ENCODE peak calls at places on chromosomes 4 and X, in ten cellular contexts. V is CD8-positive, alpha-beta memory T cell; T is epithelial cell of proximal tubule; N is GM13976; K is LHCN-M2; Z is skeletal muscle cell; Q is M059J; E is upper lobe of right lung; D is hepatocyte; G is OCI-LY7. O is an unnamed sample.

GRCh38 chr4:77025643-77026321 is 50.0 kb downstream of the CCNI start:
- DNase-seq in T (no peak), Z (no peak), V (no peak), D (no peak), K (peak; percentile 68), E (no peak), G (no peak), Q (no peak), N (peak; percentile 43), O (peak; percentile 55)

GRCh38 chr4:118740869-118741268 is 55.7 kb downstream of the METTL14 start:
- DNase-seq in N (no peak), D (peak; percentile 30), G (peak; percentile 58), T (no peak), K (no peak), Q (no peak), Z (no peak), E (no peak), V (no peak), O (peak; percentile 43)

GRCh38 chr4:39025552-39026085 is 6.6 kb downstream of the TMEM156 start:
- DNase-seq in Q (no peak), E (no peak), T (no peak), V (no peak), D (no peak), N (no peak), G (peak; percentile 24), Z (no peak), K (no peak), O (no peak)

GRCh38 chr4:122827899-122828601 is 1.4 kb downstream of the FGF2 start:
- DNase-seq in Z (no peak), T (peak; percentile 72), E (no peak), K (peak; percentile 71), V (no peak), G (peak; percentile 39), Q (peak; percentile 67), D (peak; percentile 69), N (peak; percentile 81), O (peak; percentile 58)

GRCh38 chr4:121484633-121485032 is 103.8 kb upstream of the QRFPR start:
- DNase-seq in K (peak; percentile 59), D (peak; percentile 73), T (no peak), G (peak; percentile 28), N (peak; percentile 50), Z (peak; percentile 27), V (no peak), Q (peak; percentile 59), E (peak; percentile 64), O (peak; percentile 73)

GRCh38 chr4:187908079-187908501 is 87.5 kb upstream of the ZFP42 start:
- DNase-seq in T (no peak), Z (peak; percentile 31), N (no peak), G (no peak), V (no peak), K (peak; percentile 10), E (no peak), Q (peak; percentile 56), D (no peak), O (peak; percentile 21)

GRCh38 chr4:15781427-15782095 is 3.4 kb downstream of the CD38 start:
- DNase-seq in E (no peak), G (no peak), N (no peak), D (no peak), Q (peak; percentile 57), Z (no peak), K (peak; percentile 28), T (no peak), V (no peak), O (no peak)

GRCh38 chrX:118594697-118595420 is 99.2 kb downstream of the DOCK11 start:
- DNase-seq in E (no peak), Z (no peak), Q (no peak), K (peak; percentile 16), N (no peak), D (no peak), G (no peak), V (no peak), T (no peak), O (no peak)

GRCh38 chr4:137226900-137227299 is 305.4 kb downstream of the PCDH18 start:
- DNase-seq in V (no peak), Q (peak; percentile 4), E (no peak), T (no peak), D (peak; percentile 10), K (peak; percentile 14), Z (no peak), G (no peak), N (no peak), O (no peak)

GRCh38 chrX:132497432-132497831 is 8.6 kb upstream of the MBNL3 start:
- DNase-seq in Q (no peak), D (no peak), Z (no peak), E (no peak), V (no peak), G (no peak), T (no peak), K (no peak), N (no peak), O (no peak)

GRCh38 chr4:7831330-7831729 is 108.3 kb downstream of the AFAP1 start:
- DNase-seq in Q (no peak), V (peak; percentile 17), D (no peak), G (no peak), N (peak; percentile 52), T (no peak), E (no peak), Z (peak; percentile 81), K (peak; percentile 75), O (peak; percentile 87)

GRCh38 chr4:153204247-153205027 is at the start of gene TRIM2:
- DNase-seq in T (no peak), G (no peak), K (peak; percentile 52), Z (peak; percentile 52), V (no peak), E (peak; percentile 73), D (peak; percentile 94), Q (peak; percentile 91), N (no peak), O (peak; percentile 16)

GRCh38 chr4:90317785-90318184 is 190.6 kb downstream of the CCSER1 start:
- DNase-seq in Q (peak; percentile 95), D (no peak), Z (peak; percentile 87), G (no peak), V (no peak), K (peak; percentile 96), T (peak; percentile 18), N (no peak), E (no peak), O (peak; percentile 63)

GRCh38 chr4:93183589-93183988 is 645.0 kb upstream of the ATOH1 start:
- DNase-seq in D (no peak), K (no peak), V (no peak), Z (no peak), Q (peak; percentile 7), N (no peak), T (no peak), G (no peak), E (no peak), O (no peak)

GRCh38 chr4:10239982-10240654 is 123.5 kb upstream of the WDR1 start:
- DNase-seq in Z (no peak), Q (no peak), D (no peak), N (no peak), K (no peak), V (no peak), E (no peak), G (no peak), T (no peak), O (no peak)

GRCh38 chr4:88908003-88908402 is 149.0 kb downstream of the FAM13A start:
- DNase-seq in V (no peak), Q (no peak), D (no peak), Z (no peak), T (no peak), N (no peak), G (no peak), K (peak; percentile 77), E (no peak), O (no peak)

GRCh38 chr4:7699040-7699439 is 240.6 kb downstream of the AFAP1 start:
- DNase-seq in N (no peak), D (peak; percentile 26), E (no peak), Q (peak; percentile 79), K (peak; percentile 21), G (no peak), T (no peak), V (no peak), Z (peak; percentile 68), O (peak; percentile 95)

GRCh38 chr4:107564326-107564725 is 155.7 kb downstream of the PAPSS1 start:
- DNase-seq in T (no peak), E (no peak), Q (peak; percentile 7), D (no peak), N (no peak), V (no peak), K (peak; percentile 65), Z (peak; percentile 20), G (no peak), O (peak; percentile 84)

GRCh38 chr4:1201851-1202525 is 29.6 kb upstream of the SPON2 start:
- DNase-seq in E (peak; percentile 75), Z (peak; percentile 91), G (peak; percentile 54), N (no peak), K (peak; percentile 64), D (peak; percentile 69), T (no peak), Q (no peak), V (peak; percentile 80), O (peak; percentile 88)

GRCh38 chr4:144514736-144515135 is 131.2 kb upstream of the HHIP start:
- DNase-seq in T (no peak), V (no peak), N (no peak), E (no peak), Q (no peak), K (no peak), D (no peak), Z (no peak), G (no peak), O (no peak)

GRCh38 chr4:113809313-113809712 is 47.8 kb upstream of the CAMK2D start:
- DNase-seq in E (peak; percentile 63), D (no peak), T (no peak), K (peak; percentile 78), N (no peak), Q (peak; percentile 28), V (no peak), Z (no peak), G (no peak), O (peak; percentile 39)

GRCh38 chr4:10983274-10983673 is 298.7 kb upstream of the CLNK start:
- DNase-seq in K (peak; percentile 5), D (peak; percentile 29), E (no peak), Q (no peak), V (no peak), G (peak; percentile 3), Z (no peak), N (no peak), T (no peak), O (no peak)

GRCh38 chr4:65502151-65502691 is 168.1 kb downstream of the EPHA5 start:
- DNase-seq in Q (peak; percentile 93), T (no peak), N (no peak), D (no peak), V (no peak), Z (peak; percentile 40), E (no peak), K (peak; percentile 88), G (no peak), O (peak; percentile 43)

GRCh38 chr4:78720994-78721677 is 55.0 kb upstream of the BMP2K start:
- DNase-seq in G (peak; percentile 40), Q (no peak), V (no peak), Z (no peak), E (no peak), D (no peak), N (peak; percentile 24), T (no peak), K (no peak), O (no peak)

GRCh38 chr4:166991162-166991561 is 243.1 kb downstream of the SPOCK3 start:
- DNase-seq in D (no peak), Q (no peak), G (no peak), V (no peak), T (no peak), N (no peak), K (no peak), E (no peak), Z (no peak), O (no peak)

GRCh38 chr4:111806331-111806730 is 338.9 kb upstream of the FAM241A start:
- DNase-seq in Z (no peak), V (no peak), K (peak; percentile 6), G (no peak), T (no peak), N (no peak), Q (peak; percentile 2), D (peak; percentile 50), E (no peak), O (no peak)

GRCh38 chr4:176054942-176055341 is 10.7 kb upstream of the WDR17 start:
- DNase-seq in T (no peak), K (no peak), D (no peak), V (no peak), Z (no peak), N (peak; percentile 44), Q (peak; percentile 7), E (no peak), G (peak; percentile 54), O (peak; percentile 3)

GRCh38 chrX:93874554-93874953 is 200.5 kb downstream of the FAM133A start:
- DNase-seq in V (no peak), N (no peak), Q (peak; percentile 5), D (peak; percentile 72), Z (no peak), K (no peak), E (no peak), G (peak; percentile 0), T (no peak), O (no peak)

O was measured in AG10803.